ENCODE peak calls at places on chromosomes 7 and 10, in five cellular contexts. W, C, H, N and B are unnamed samples.

GRCh38 chr7:78368781-78369180 is 570.2 kb downstream of the PHTF2 start:
- DNase-seq in C (no peak), N (no peak), W (no peak), H (no peak), B (no peak)

GRCh38 chr7:29282819-29283414 is 88.3 kb downstream of the CHN2 start:
- DNase-seq in W (peak; percentile 48), N (no peak), H (no peak), C (no peak), B (no peak)

GRCh38 chr7:100219271-100219737 is 445 bp upstream of the PVRIG start:
- DNase-seq in N (no peak), H (no peak), C (no peak), W (no peak), B (no peak)

GRCh38 chr7:100547872-100548271 is 8.9 kb downstream of the AGFG2 start:
- DNase-seq in H (no peak), C (no peak), N (no peak), W (no peak), B (no peak)

GRCh38 chr7:157992511-157993160 is 595.0 kb downstream of the PTPRN2 start:
- DNase-seq in H (no peak), C (no peak), W (no peak), N (no peak), B (no peak)

GRCh38 chr7:103447073-103447960 is 1.3 kb upstream of the SLC26A5 start:
- DNase-seq in W (peak; percentile 94), H (no peak), C (peak; percentile 31), N (peak; percentile 76), B (no peak)

GRCh38 chr10:132154440-132154839 is 32.3 kb upstream of the DPYSL4 start:
- DNase-seq in W (no peak), N (no peak), H (peak; percentile 12), C (no peak), B (no peak)

GRCh38 chr10:129655007-129655678 is 188.1 kb downstream of the MGMT start:
- DNase-seq in C (no peak), N (no peak), H (no peak), W (no peak), B (no peak)

GRCh38 chr7:138913783-138914182 is 67.4 kb downstream of the KIAA1549 start:
- DNase-seq in N (no peak), W (no peak), H (no peak), C (no peak), B (no peak)

GRCh38 chr7:29304756-29305155 is 110.2 kb downstream of the CHN2 start:
- DNase-seq in W (no peak), H (no peak), N (no peak), C (no peak), B (no peak)